ENCODE peak calls at places on chromosomes 5 and 9, in four cellular contexts. One of them, this sample, is unnamed.

GRCh38 chr5:71925608-71926091 is 181.6 kb upstream of the MAP1B start:
- DNase-seq in HepG2: no peak
- DNase-seq in GM12878: no peak
- DNase-seq in K562: no peak
- DNase-seq in this sample: no peak

GRCh38 chr9:101418518-101419111 is 17.0 kb downstream of the ALDOB start:
- DNase-seq in GM12878: no peak
- DNase-seq in HepG2: no peak
- DNase-seq in K562: no peak
- DNase-seq in this sample: no peak

GRCh38 chr9:84955971-84956370 is 286.4 kb downstream of the NTRK2 start:
- DNase-seq in K562: no peak
- DNase-seq in HepG2: no peak
- DNase-seq in GM12878: no peak
- DNase-seq in this sample: no peak

GRCh38 chr5:122661496-122662180 is 113.2 kb upstream of the SNX2 start:
- DNase-seq in GM12878: no peak
- DNase-seq in HepG2: no peak
- DNase-seq in K562: no peak
- DNase-seq in this sample: no peak

GRCh38 chr5:155307219-155307618 is 293.7 kb downstream of the KIF4B start:
- DNase-seq in K562: no peak
- DNase-seq in HepG2: no peak
- DNase-seq in GM12878: no peak
- DNase-seq in this sample: no peak

GRCh38 chr9:107635137-107635802 is 145.7 kb upstream of the KLF4 start:
- DNase-seq in K562: no peak
- DNase-seq in GM12878: no peak
- DNase-seq in HepG2: no peak
- DNase-seq in this sample: no peak

GRCh38 chr5:139650031-139650688 is 2.0 kb downstream of the CXXC5 start:
- DNase-seq in HepG2: no peak
- DNase-seq in GM12878: no peak
- DNase-seq in K562: peak; percentile 39
- DNase-seq in this sample: no peak

GRCh38 chr5:177482359-177482795 is 8.9 kb upstream of the DBN1 start:
- DNase-seq in HepG2: no peak
- DNase-seq in GM12878: no peak
- DNase-seq in K562: no peak
- DNase-seq in this sample: no peak

GRCh38 chr5:156230887-156231286 is 96.1 kb upstream of the SGCD start:
- DNase-seq in K562: no peak
- DNase-seq in HepG2: no peak
- DNase-seq in GM12878: no peak
- DNase-seq in this sample: no peak

GRCh38 chr9:78298046-78298511 is 1.2 kb downstream of the PSAT1 start:
- DNase-seq in GM12878: no peak
- DNase-seq in HepG2: peak; percentile 28
- DNase-seq in K562: peak; percentile 56
- DNase-seq in this sample: peak; percentile 45

GRCh38 chr5:53416144-53416730 is 64.2 kb upstream of the FST start:
- DNase-seq in GM12878: no peak
- DNase-seq in K562: no peak
- DNase-seq in HepG2: no peak
- DNase-seq in this sample: no peak

GRCh38 chr9:104858271-104858670 is 69.7 kb downstream of the ABCA1 start:
- DNase-seq in GM12878: no peak
- DNase-seq in HepG2: no peak
- DNase-seq in K562: no peak
- DNase-seq in this sample: no peak

GRCh38 chr9:131943397-131943796 is 136.3 kb downstream of the MED27 start:
- DNase-seq in GM12878: no peak
- DNase-seq in K562: no peak
- DNase-seq in HepG2: no peak
- DNase-seq in this sample: no peak

DNA sequence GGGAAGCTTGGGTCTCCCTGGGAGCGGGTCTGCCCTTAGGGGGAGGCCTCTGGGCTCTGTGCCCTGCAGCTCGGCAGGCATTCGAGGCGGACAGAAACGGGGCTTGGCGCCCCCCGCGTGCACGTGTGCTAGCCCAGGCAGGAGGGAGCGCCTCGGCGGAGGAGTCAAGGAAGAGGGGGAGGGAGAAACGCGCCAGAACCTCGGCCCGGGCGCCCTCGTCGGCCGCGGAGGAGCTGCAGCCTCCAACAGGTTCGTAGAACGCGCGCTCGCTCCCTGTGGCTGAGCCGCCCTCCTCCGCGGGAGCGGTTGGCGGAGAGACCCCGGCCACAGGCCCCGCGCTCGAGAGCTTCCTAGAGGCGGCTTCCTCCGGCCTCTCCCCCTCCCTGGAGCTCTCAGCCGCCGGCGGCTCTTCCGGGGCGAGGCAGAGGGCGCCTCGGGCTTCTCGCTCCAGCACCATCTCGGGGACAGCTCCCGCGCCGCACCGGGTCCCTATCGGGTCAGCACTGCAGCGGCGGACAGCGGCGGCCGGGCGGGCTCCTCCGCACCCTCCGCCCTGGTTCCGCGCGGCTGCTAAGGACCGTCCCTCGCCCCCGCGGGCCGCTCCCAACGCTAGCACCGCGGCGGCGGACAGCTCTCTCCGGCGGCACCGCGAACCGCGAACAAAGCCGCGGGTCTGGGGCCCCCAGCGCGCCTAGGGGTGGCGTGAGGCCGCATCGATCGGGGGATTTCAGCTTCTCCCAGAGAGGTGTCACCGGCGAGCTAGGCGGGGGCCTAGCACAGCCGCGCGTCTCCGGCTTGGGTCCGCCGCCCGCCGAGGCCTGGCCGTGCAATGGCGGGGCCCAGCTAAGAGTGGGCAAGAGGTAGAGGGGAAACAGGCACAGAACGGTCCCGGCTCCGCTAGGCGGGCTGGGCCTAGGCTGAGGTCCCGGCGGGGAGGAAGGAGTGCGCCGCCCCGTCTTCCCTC is 74.6 kb upstream of the CPLX2 start:
- DNase-seq in GM12878: no peak
- DNase-seq in K562: peak; percentile 93
- DNase-seq in HepG2: peak; percentile 68
- DNase-seq in this sample: peak; percentile 56
- TF ChIP-seq HDAC6 in GM12878: no peak
- TF ChIP-seq HDAC6 in K562: no peak
- TF ChIP-seq HDAC6 in HepG2: no peak
- TF ChIP-seq HDAC6 in this sample: no peak

DNA sequence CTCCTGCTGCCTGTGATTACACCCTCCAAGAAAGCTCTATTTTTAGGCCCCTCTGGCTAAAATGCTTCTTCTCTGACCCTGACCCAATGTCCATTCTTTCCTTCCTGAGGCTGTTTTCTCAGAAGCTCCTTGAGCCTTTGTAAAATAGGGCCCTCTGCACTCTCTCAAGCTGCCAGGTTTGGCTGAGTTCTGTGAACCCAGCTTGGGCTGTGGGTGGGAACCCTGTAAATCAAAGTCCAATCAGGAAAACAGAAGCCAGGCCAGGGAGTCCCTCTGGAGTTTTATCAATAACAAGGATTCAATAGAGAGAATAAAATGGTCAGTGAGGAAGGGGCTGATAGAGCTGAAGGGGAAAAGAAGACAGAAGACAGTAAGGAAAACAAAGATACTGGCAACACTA is 43.7 kb upstream of the ERCC6L2 start:
- DNase-seq in GM12878: no peak
- DNase-seq in K562: no peak
- DNase-seq in HepG2: no peak
- DNase-seq in this sample: no peak
- H3K9ac ChIP-seq in GM12878: no peak overlapping the region
- H3K9ac ChIP-seq in K562: no peak overlapping the region
- H3K9ac ChIP-seq in HepG2: no peak overlapping the region
- H3K9ac ChIP-seq in this sample: no peak overlapping the region

GRCh38 chr5:42547894-42548293 is 124.7 kb downstream of the GHR start:
- DNase-seq in HepG2: no peak
- DNase-seq in K562: no peak
- DNase-seq in GM12878: no peak
- DNase-seq in this sample: no peak

GRCh38 chr5:42547146-42547545 is 123.9 kb downstream of the GHR start:
- DNase-seq in GM12878: no peak
- DNase-seq in K562: no peak
- DNase-seq in HepG2: no peak
- DNase-seq in this sample: no peak

GRCh38 chr5:42545038-42545437 is 121.8 kb downstream of the GHR start:
- DNase-seq in GM12878: no peak
- DNase-seq in K562: no peak
- DNase-seq in HepG2: no peak
- DNase-seq in this sample: no peak

GRCh38 chr5:42543774-42544173 is 120.5 kb downstream of the GHR start:
- DNase-seq in HepG2: no peak
- DNase-seq in K562: no peak
- DNase-seq in GM12878: no peak
- DNase-seq in this sample: no peak

DNA sequence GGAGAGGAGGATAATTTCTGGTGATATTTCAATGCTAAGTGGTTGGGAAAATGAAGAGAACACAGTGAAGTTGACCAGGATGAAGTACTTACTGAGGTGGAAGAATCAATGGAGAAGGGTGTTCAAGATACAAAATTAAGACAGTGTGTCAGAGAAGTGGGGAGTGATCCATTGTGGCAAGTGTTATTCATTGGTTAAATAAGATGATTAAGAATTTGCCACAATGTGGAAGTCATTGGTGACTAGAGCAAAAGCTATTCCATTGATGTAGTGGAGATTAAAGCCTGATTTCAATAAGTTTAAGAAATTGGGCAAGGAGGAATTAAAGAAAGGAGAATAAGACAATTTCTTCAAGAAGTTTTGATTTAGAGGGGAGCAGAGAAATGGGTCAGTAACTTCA is 118.9 kb downstream of the GHR start:
- DNase-seq in GM12878: no peak
- DNase-seq in K562: no peak
- DNase-seq in HepG2: no peak
- DNase-seq in this sample: no peak
- TF ChIP-seq HDAC6 in GM12878: no peak
- TF ChIP-seq HDAC6 in K562: no peak
- TF ChIP-seq HDAC6 in HepG2: no peak
- TF ChIP-seq HDAC6 in this sample: no peak

GRCh38 chr5:170159947-170160346 is 54.2 kb downstream of the FOXI1 start:
- DNase-seq in K562: no peak
- DNase-seq in HepG2: no peak
- DNase-seq in GM12878: no peak
- DNase-seq in this sample: no peak
- H3K9ac ChIP-seq in K562: no peak overlapping the region
- H3K9ac ChIP-seq in HepG2: no peak overlapping the region
- H3K9ac ChIP-seq in GM12878: no peak overlapping the region
- H3K9ac ChIP-seq in this sample: no peak overlapping the region

GRCh38 chr9:14066815-14067214 is 247.1 kb downstream of the NFIB start:
- DNase-seq in GM12878: no peak
- DNase-seq in HepG2: no peak
- DNase-seq in K562: no peak
- DNase-seq in this sample: no peak
- TF ChIP-seq HDAC6 in GM12878: no peak
- TF ChIP-seq HDAC6 in HepG2: no peak
- TF ChIP-seq HDAC6 in K562: no peak
- TF ChIP-seq HDAC6 in this sample: no peak

DNA sequence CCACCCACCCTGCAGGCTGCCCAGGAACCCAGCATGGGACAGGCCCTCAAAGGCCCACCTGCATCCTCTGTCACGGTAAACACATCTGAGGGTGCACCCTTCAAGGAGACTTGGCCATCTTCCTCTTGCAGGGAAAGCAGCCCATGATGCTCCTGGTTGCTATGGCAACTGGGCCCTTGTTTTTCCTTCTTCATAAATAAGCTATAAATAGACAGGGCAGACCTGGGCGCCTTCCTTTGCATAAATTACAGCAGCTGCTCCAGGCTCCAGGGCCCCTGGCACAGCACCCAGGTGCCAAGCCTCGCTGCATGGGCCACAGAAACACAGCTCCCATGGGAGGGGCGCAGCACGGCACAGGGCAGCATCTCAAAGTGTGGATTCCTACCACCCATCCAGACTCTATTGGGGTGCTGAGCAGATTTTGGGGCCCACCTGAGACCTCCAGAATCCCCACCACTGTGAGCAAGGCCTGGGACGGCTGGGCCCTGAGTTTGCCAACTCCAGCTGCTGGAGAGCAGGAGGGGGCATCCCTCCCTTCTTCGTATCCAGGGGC is 5.8 kb upstream of the PSMB7 start:
- DNase-seq in HepG2: no peak
- DNase-seq in GM12878: no peak
- DNase-seq in K562: no peak
- DNase-seq in this sample: no peak
- H3K9ac ChIP-seq in HepG2: no peak overlapping the region
- H3K9ac ChIP-seq in GM12878: no peak overlapping the region
- H3K9ac ChIP-seq in K562: no peak overlapping the region
- H3K9ac ChIP-seq in this sample: no peak overlapping the region

GRCh38 chr9:35516481-35516880 is 26.6 kb downstream of the RUSC2 start:
- DNase-seq in GM12878: no peak
- DNase-seq in HepG2: no peak
- DNase-seq in K562: no peak
- DNase-seq in this sample: no peak

GRCh38 chr9:35518981-35519679 is 29.2 kb downstream of the RUSC2 start:
- DNase-seq in K562: no peak
- DNase-seq in GM12878: no peak
- DNase-seq in HepG2: no peak
- DNase-seq in this sample: no peak

GRCh38 chr9:35518212-35518917 is 28.5 kb downstream of the RUSC2 start:
- DNase-seq in GM12878: no peak
- DNase-seq in K562: no peak
- DNase-seq in HepG2: peak; percentile 96
- DNase-seq in this sample: no peak

GRCh38 chr9:35517136-35517535 is 27.2 kb downstream of the RUSC2 start:
- DNase-seq in K562: no peak
- DNase-seq in HepG2: peak; percentile 73
- DNase-seq in GM12878: no peak
- DNase-seq in this sample: no peak

DNA sequence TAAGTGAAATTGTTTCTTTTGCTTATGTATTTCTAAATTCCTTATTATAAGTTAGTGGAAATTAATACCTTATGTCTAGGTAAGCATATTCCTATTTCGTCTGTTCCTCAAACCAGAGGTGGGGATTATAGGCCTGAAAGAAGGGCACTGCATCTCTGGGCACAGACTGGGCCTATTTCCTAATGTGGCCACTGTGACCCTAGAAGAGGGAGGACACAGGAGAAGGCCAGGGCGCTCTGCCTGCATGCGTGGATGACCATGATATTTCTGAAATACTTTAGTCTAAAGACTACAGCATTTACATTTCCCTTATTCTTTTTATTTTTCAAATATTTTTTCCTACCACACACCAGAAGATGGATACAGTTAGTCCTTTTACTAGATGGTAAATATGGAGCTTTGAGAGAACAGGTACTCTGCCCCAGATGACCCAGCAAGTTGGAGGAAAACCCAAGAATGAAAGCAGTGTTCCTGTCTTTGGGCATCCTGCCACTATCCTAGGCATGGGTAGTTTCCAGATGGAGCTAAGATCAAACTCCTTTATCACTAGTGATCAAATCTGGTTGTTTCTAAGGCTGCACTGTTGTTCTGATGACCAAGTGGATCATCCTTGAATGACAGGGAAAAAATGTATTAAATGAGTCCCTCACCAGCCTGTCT is 27.8 kb downstream of the RUSC2 start:
- DNase-seq in GM12878: no peak
- DNase-seq in K562: no peak
- DNase-seq in HepG2: no peak
- DNase-seq in this sample: no peak
- TF ChIP-seq HDAC6 in GM12878: no peak
- TF ChIP-seq HDAC6 in K562: no peak
- TF ChIP-seq HDAC6 in HepG2: no peak
- TF ChIP-seq HDAC6 in this sample: no peak

This sample was measured in H1.